ENCODE peak calls at places on chromosomes 5 and 9, in five cellular contexts. One of them, this sample, is unnamed.

GRCh38 chr9:135048758-135049284 is 38.6 kb upstream of the OLFM1 start:
- DNase-seq in kidney epithelial cell: no peak
- DNase-seq in WTC11: no peak
- DNase-seq in GM13976: no peak
- DNase-seq in mammary epithelial cell: no peak
- DNase-seq in this sample: no peak

GRCh38 chr5:43428034-43428712 is 16.0 kb upstream of the CCL28 start:
- DNase-seq in kidney epithelial cell: peak
- DNase-seq in mammary epithelial cell: peak
- DNase-seq in GM13976: no peak
- DNase-seq in WTC11: no peak
- DNase-seq in this sample: peak

GRCh38 chr5:78809444-78809843 is 160.9 kb upstream of the LHFPL2 start:
- DNase-seq in mammary epithelial cell: no peak
- DNase-seq in WTC11: no peak
- DNase-seq in kidney epithelial cell: peak
- DNase-seq in GM13976: no peak
- DNase-seq in this sample: no peak

GRCh38 chr5:137195483-137195882 is 303.6 kb downstream of the SPOCK1 start:
- DNase-seq in WTC11: no peak
- DNase-seq in GM13976: no peak
- DNase-seq in mammary epithelial cell: peak
- DNase-seq in kidney epithelial cell: no peak
- DNase-seq in this sample: peak

GRCh38 chr9:19027825-19028224 is 5.2 kb downstream of the SAXO1 start:
- DNase-seq in kidney epithelial cell: no peak
- DNase-seq in WTC11: no peak
- DNase-seq in mammary epithelial cell: no peak
- DNase-seq in GM13976: no peak
- DNase-seq in this sample: no peak

GRCh38 chr5:127313847-127314473 is 23.4 kb downstream of the MEGF10 start:
- DNase-seq in mammary epithelial cell: peak
- DNase-seq in WTC11: peak
- DNase-seq in GM13976: peak
- DNase-seq in kidney epithelial cell: no peak
- DNase-seq in this sample: peak

GRCh38 chr9:133696036-133696435 is 42.1 kb downstream of the SARDH start:
- DNase-seq in GM13976: no peak
- DNase-seq in WTC11: no peak
- DNase-seq in mammary epithelial cell: no peak
- DNase-seq in kidney epithelial cell: no peak
- DNase-seq in this sample: no peak

GRCh38 chr5:122129332-122129731 is at the start of gene ZNF474:
- DNase-seq in GM13976: no peak
- DNase-seq in kidney epithelial cell: peak
- DNase-seq in mammary epithelial cell: peak
- DNase-seq in WTC11: peak
- DNase-seq in this sample: peak

GRCh38 chr9:15416880-15417279 is 5.8 kb upstream of the SNAPC3 start:
- DNase-seq in mammary epithelial cell: peak
- DNase-seq in kidney epithelial cell: no peak
- DNase-seq in WTC11: peak
- DNase-seq in GM13976: peak
- DNase-seq in this sample: peak

GRCh38 chr5:114361724-114362196 is at the start of gene KCNN2:
- DNase-seq in mammary epithelial cell: peak
- DNase-seq in WTC11: peak
- DNase-seq in kidney epithelial cell: peak
- DNase-seq in GM13976: peak
- DNase-seq in this sample: no peak

GRCh38 chr9:19223724-19224123 is 6.8 kb upstream of the DENND4C start:
- DNase-seq in kidney epithelial cell: no peak
- DNase-seq in WTC11: no peak
- DNase-seq in GM13976: no peak
- DNase-seq in mammary epithelial cell: no peak
- DNase-seq in this sample: no peak

GRCh38 chr9:93064392-93065124 is 6.1 kb downstream of the SUSD3 start:
- DNase-seq in kidney epithelial cell: no peak
- DNase-seq in mammary epithelial cell: peak
- DNase-seq in WTC11: no peak
- DNase-seq in GM13976: peak
- DNase-seq in this sample: no peak

GRCh38 chr5:56981906-56982305 is 30.0 kb upstream of the MIER3 start:
- DNase-seq in mammary epithelial cell: no peak
- DNase-seq in GM13976: no peak
- DNase-seq in kidney epithelial cell: no peak
- DNase-seq in WTC11: no peak
- DNase-seq in this sample: no peak

GRCh38 chr9:1267581-1267980 is 217.4 kb downstream of the DMRT2 start:
- DNase-seq in GM13976: no peak
- DNase-seq in kidney epithelial cell: peak
- DNase-seq in mammary epithelial cell: no peak
- DNase-seq in WTC11: no peak
- DNase-seq in this sample: peak

GRCh38 chr9:14245901-14246525 is 67.9 kb downstream of the NFIB start:
- DNase-seq in mammary epithelial cell: no peak
- DNase-seq in GM13976: no peak
- DNase-seq in WTC11: no peak
- DNase-seq in kidney epithelial cell: no peak
- DNase-seq in this sample: no peak

GRCh38 chr9:127802576-127803443 is at the start of gene FPGS:
- DNase-seq in WTC11: peak
- DNase-seq in GM13976: peak
- DNase-seq in kidney epithelial cell: no peak
- DNase-seq in mammary epithelial cell: peak
- DNase-seq in this sample: peak

GRCh38 chr9:137943655-137944054 is 66.1 kb downstream of the CACNA1B start:
- DNase-seq in GM13976: no peak
- DNase-seq in mammary epithelial cell: no peak
- DNase-seq in kidney epithelial cell: no peak
- DNase-seq in WTC11: no peak
- DNase-seq in this sample: no peak

GRCh38 chr5:119218830-119219782 is 136.7 kb upstream of the TNFAIP8 start:
- DNase-seq in GM13976: no peak
- DNase-seq in WTC11: no peak
- DNase-seq in mammary epithelial cell: no peak
- DNase-seq in kidney epithelial cell: no peak
- DNase-seq in this sample: no peak

GRCh38 chr9:94899464-94900221 is 173.1 kb downstream of the AOPEP start:
- DNase-seq in GM13976: no peak
- DNase-seq in WTC11: no peak
- DNase-seq in kidney epithelial cell: no peak
- DNase-seq in mammary epithelial cell: no peak
- DNase-seq in this sample: peak

GRCh38 chr5:168699002-168699401 is 119.8 kb upstream of the PANK3 start:
- DNase-seq in GM13976: no peak
- DNase-seq in kidney epithelial cell: no peak
- DNase-seq in mammary epithelial cell: no peak
- DNase-seq in WTC11: no peak
- DNase-seq in this sample: no peak

GRCh38 chr9:127955294-127956015 is 17.8 kb upstream of the DPM2 start:
- DNase-seq in kidney epithelial cell: no peak
- DNase-seq in WTC11: peak
- DNase-seq in mammary epithelial cell: peak
- DNase-seq in GM13976: peak
- DNase-seq in this sample: peak

GRCh38 chr5:123036391-123037103 is at the start of gene PPIC:
- DNase-seq in mammary epithelial cell: peak
- DNase-seq in WTC11: peak
- DNase-seq in kidney epithelial cell: peak
- DNase-seq in GM13976: peak
- DNase-seq in this sample: peak

GRCh38 chr9:136757751-136758140 is 297 bp downstream of the LCN8 start:
- DNase-seq in GM13976: no peak
- DNase-seq in WTC11: no peak
- DNase-seq in mammary epithelial cell: no peak
- DNase-seq in kidney epithelial cell: no peak
- DNase-seq in this sample: no peak

GRCh38 chr5:43773032-43773830 is 170.3 kb downstream of the NNT start:
- DNase-seq in kidney epithelial cell: peak
- DNase-seq in WTC11: no peak
- DNase-seq in GM13976: no peak
- DNase-seq in mammary epithelial cell: peak
- DNase-seq in this sample: peak

GRCh38 chr9:87158779-87159178 is 211.5 kb upstream of the GAS1 start:
- DNase-seq in kidney epithelial cell: no peak
- DNase-seq in mammary epithelial cell: no peak
- DNase-seq in WTC11: no peak
- DNase-seq in GM13976: no peak
- DNase-seq in this sample: no peak

GRCh38 chr5:6666762-6667161 is 33.5 kb downstream of the SRD5A1 start:
- DNase-seq in WTC11: no peak
- DNase-seq in GM13976: no peak
- DNase-seq in mammary epithelial cell: no peak
- DNase-seq in kidney epithelial cell: no peak
- DNase-seq in this sample: no peak

GRCh38 chr9:35448511-35448910 is 41.4 kb upstream of the RUSC2 start:
- DNase-seq in GM13976: no peak
- DNase-seq in mammary epithelial cell: no peak
- DNase-seq in WTC11: no peak
- DNase-seq in kidney epithelial cell: no peak
- DNase-seq in this sample: no peak

GRCh38 chr9:93815135-93815534 is 140.0 kb downstream of the BARX1 start:
- DNase-seq in mammary epithelial cell: no peak
- DNase-seq in kidney epithelial cell: no peak
- DNase-seq in GM13976: no peak
- DNase-seq in WTC11: no peak
- DNase-seq in this sample: no peak

GRCh38 chr9:82606761-82607382 is 456.1 kb downstream of the RASEF start:
- DNase-seq in WTC11: peak
- DNase-seq in mammary epithelial cell: peak
- DNase-seq in kidney epithelial cell: peak
- DNase-seq in GM13976: peak
- DNase-seq in this sample: peak

GRCh38 chr9:130172858-130173461 is 756 bp downstream of the NCS1 start:
- DNase-seq in GM13976: no peak
- DNase-seq in mammary epithelial cell: no peak
- DNase-seq in WTC11: no peak
- DNase-seq in kidney epithelial cell: no peak
- DNase-seq in this sample: peak
- TF ChIP-seq CTCF in GM13976: no peak
- TF ChIP-seq CTCF in mammary epithelial cell: no peak
- TF ChIP-seq CTCF in WTC11: no peak
- TF ChIP-seq CTCF in kidney epithelial cell: no peak
- TF ChIP-seq CTCF in this sample: no peak

DNA sequence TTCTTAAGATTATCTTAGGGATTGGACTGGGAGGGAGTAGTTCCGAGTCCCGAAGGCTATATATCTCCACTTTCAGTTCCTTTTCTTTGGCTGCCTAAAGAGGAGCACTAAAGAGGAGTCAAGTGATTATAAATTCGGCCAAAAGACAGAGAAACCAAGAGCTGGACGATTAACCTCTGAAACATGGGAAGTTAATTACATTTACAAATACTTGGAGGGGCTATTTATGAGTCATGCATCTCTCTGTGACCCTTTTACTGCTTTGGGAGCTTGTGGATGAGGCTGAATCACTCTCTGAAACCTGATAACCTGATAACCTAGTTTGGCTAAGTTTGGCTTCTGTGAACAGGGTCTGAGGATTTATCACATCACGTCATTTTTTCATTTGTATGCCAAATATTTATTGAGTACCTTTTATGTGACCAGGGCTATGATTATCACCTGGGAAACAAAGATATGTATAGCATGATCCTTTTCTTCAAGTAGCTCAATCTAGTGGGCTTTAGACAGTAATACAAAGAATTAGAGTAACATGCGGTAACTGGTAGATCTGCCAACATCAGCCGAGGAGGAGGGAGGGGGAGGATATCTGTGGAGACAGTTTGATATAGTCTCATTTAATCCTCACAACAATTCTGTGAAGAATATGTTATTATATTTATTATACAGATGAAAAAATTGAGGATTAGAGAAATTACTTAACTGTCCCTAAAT is 180.9 kb downstream of the CD180 start:
- DNase-seq in GM13976: no peak
- DNase-seq in WTC11: no peak
- DNase-seq in kidney epithelial cell: no peak
- DNase-seq in mammary epithelial cell: peak
- DNase-seq in this sample: peak
- TF ChIP-seq CTCF in GM13976: no peak
- TF ChIP-seq CTCF in WTC11: no peak
- TF ChIP-seq CTCF in kidney epithelial cell: no peak
- TF ChIP-seq CTCF in mammary epithelial cell: no peak
- TF ChIP-seq CTCF in this sample: no peak

GRCh38 chr5:1334831-1335539 is 9.9 kb downstream of the CLPTM1L start:
- DNase-seq in WTC11: no peak
- DNase-seq in kidney epithelial cell: no peak
- DNase-seq in GM13976: no peak
- DNase-seq in mammary epithelial cell: no peak
- DNase-seq in this sample: no peak

GRCh38 chr5:1331861-1332405 is 13.0 kb downstream of the CLPTM1L start:
- DNase-seq in mammary epithelial cell: no peak
- DNase-seq in GM13976: no peak
- DNase-seq in WTC11: no peak
- DNase-seq in kidney epithelial cell: no peak
- DNase-seq in this sample: no peak

GRCh38 chr5:1335540-1336095 is 9.3 kb downstream of the CLPTM1L start:
- DNase-seq in mammary epithelial cell: no peak
- DNase-seq in GM13976: no peak
- DNase-seq in WTC11: no peak
- DNase-seq in kidney epithelial cell: no peak
- DNase-seq in this sample: no peak

GRCh38 chr5:1332461-1333001 is 12.4 kb downstream of the CLPTM1L start:
- DNase-seq in GM13976: no peak
- DNase-seq in WTC11: no peak
- DNase-seq in kidney epithelial cell: no peak
- DNase-seq in mammary epithelial cell: no peak
- DNase-seq in this sample: peak

GRCh38 chr5:1333986-1334385 is 10.9 kb downstream of the CLPTM1L start:
- DNase-seq in kidney epithelial cell: no peak
- DNase-seq in GM13976: no peak
- DNase-seq in mammary epithelial cell: no peak
- DNase-seq in WTC11: no peak
- DNase-seq in this sample: no peak
- TF ChIP-seq CTCF in kidney epithelial cell: no peak
- TF ChIP-seq CTCF in GM13976: no peak
- TF ChIP-seq CTCF in mammary epithelial cell: no peak
- TF ChIP-seq CTCF in WTC11: no peak
- TF ChIP-seq CTCF in this sample: no peak

GRCh38 chr5:180117378-180117725 is 45.8 kb upstream of the RNF130 start:
- DNase-seq in mammary epithelial cell: no peak
- DNase-seq in kidney epithelial cell: no peak
- DNase-seq in WTC11: no peak
- DNase-seq in GM13976: no peak
- DNase-seq in this sample: no peak

GRCh38 chr5:180115326-180116076 is 43.9 kb upstream of the RNF130 start:
- DNase-seq in WTC11: no peak
- DNase-seq in kidney epithelial cell: no peak
- DNase-seq in mammary epithelial cell: no peak
- DNase-seq in GM13976: no peak
- DNase-seq in this sample: no peak

GRCh38 chr5:180118391-180118791 is 46.8 kb upstream of the RNF130 start:
- DNase-seq in WTC11: no peak
- DNase-seq in mammary epithelial cell: no peak
- DNase-seq in GM13976: no peak
- DNase-seq in kidney epithelial cell: no peak
- DNase-seq in this sample: no peak

GRCh38 chr5:180116077-180116375 is 44.5 kb upstream of the RNF130 start:
- DNase-seq in WTC11: no peak
- DNase-seq in mammary epithelial cell: no peak
- DNase-seq in GM13976: no peak
- DNase-seq in kidney epithelial cell: no peak
- DNase-seq in this sample: no peak

GRCh38 chr5:180116441-180117377 is 45.1 kb upstream of the RNF130 start:
- DNase-seq in GM13976: no peak
- DNase-seq in mammary epithelial cell: peak
- DNase-seq in WTC11: no peak
- DNase-seq in kidney epithelial cell: no peak
- DNase-seq in this sample: peak
- TF ChIP-seq CTCF in GM13976: no peak
- TF ChIP-seq CTCF in mammary epithelial cell: peak
- TF ChIP-seq CTCF in WTC11: no peak
- TF ChIP-seq CTCF in kidney epithelial cell: peak
- TF ChIP-seq CTCF in this sample: peak